ENCODE peak calls at places on chromosomes 11 and 22, in seven cellular contexts. One of them, this sample, is unnamed.

GRCh38 chr11:11163256-11163655 is 189.8 kb downstream of the CSNK2A3 start:
- DNase-seq in left ventricle myocardium inferior: no peak
- DNase-seq in lung: no peak
- DNase-seq in GM12878: no peak
- DNase-seq in spleen: no peak
- DNase-seq in A549: peak
- DNase-seq in pancreas: no peak
- DNase-seq in this sample: no peak

GRCh38 chr11:76208829-76209670 is 2.7 kb upstream of the WNT11 start:
- DNase-seq in pancreas: peak
- DNase-seq in spleen: peak
- DNase-seq in GM12878: no peak
- DNase-seq in left ventricle myocardium inferior: peak
- DNase-seq in A549: peak
- DNase-seq in lung: peak
- DNase-seq in this sample: no peak

GRCh38 chr22:27105142-27106025 is 448.0 kb downstream of the MIAT start:
- DNase-seq in GM12878: no peak
- DNase-seq in left ventricle myocardium inferior: peak
- DNase-seq in spleen: no peak
- DNase-seq in lung: no peak
- DNase-seq in A549: no peak
- DNase-seq in pancreas: no peak
- DNase-seq in this sample: no peak

GRCh38 chr22:37552560-37553163 is 7.6 kb upstream of the CDC42EP1 start:
- DNase-seq in A549: no peak
- DNase-seq in lung: no peak
- DNase-seq in left ventricle myocardium inferior: peak
- DNase-seq in GM12878: no peak
- DNase-seq in pancreas: no peak
- DNase-seq in spleen: no peak
- DNase-seq in this sample: no peak

GRCh38 chr11:10379871-10380568 is 75.0 kb upstream of the AMPD3 start:
- DNase-seq in spleen: no peak
- DNase-seq in lung: no peak
- DNase-seq in A549: peak
- DNase-seq in pancreas: no peak
- DNase-seq in GM12878: no peak
- DNase-seq in left ventricle myocardium inferior: no peak
- DNase-seq in this sample: no peak

GRCh38 chr22:12601870-12602779 is 2925.9 kb upstream of the OR11H1 start:
- DNase-seq in GM12878: no peak
- DNase-seq in spleen: peak
- DNase-seq in A549: no peak
- DNase-seq in pancreas: peak
- DNase-seq in lung: no peak
- DNase-seq in left ventricle myocardium inferior: peak
- DNase-seq in this sample: no peak

GRCh38 chr11:68575025-68575665 is 109.2 kb upstream of the GAL start:
- DNase-seq in left ventricle myocardium inferior: no peak
- DNase-seq in pancreas: no peak
- DNase-seq in GM12878: no peak
- DNase-seq in A549: no peak
- DNase-seq in spleen: no peak
- DNase-seq in lung: no peak
- DNase-seq in this sample: no peak

GRCh38 chr22:42281706-42282251 is 11.3 kb upstream of the TCF20 start:
- DNase-seq in A549: no peak
- DNase-seq in spleen: peak
- DNase-seq in pancreas: peak
- DNase-seq in left ventricle myocardium inferior: no peak
- DNase-seq in lung: no peak
- DNase-seq in GM12878: no peak
- DNase-seq in this sample: no peak

GRCh38 chr11:45665933-45666647 is 668 bp upstream of the CHST1 start:
- DNase-seq in GM12878: no peak
- DNase-seq in spleen: no peak
- DNase-seq in left ventricle myocardium inferior: no peak
- DNase-seq in pancreas: no peak
- DNase-seq in lung: no peak
- DNase-seq in A549: peak
- DNase-seq in this sample: no peak

GRCh38 chr11:92276773-92277172 is 52.2 kb downstream of the FAT3 start:
- DNase-seq in lung: no peak
- DNase-seq in pancreas: no peak
- DNase-seq in GM12878: no peak
- DNase-seq in spleen: no peak
- DNase-seq in left ventricle myocardium inferior: no peak
- DNase-seq in A549: no peak
- DNase-seq in this sample: peak

GRCh38 chr11:123704341-123704740 is 37.1 kb downstream of the ZNF202 start:
- DNase-seq in spleen: no peak
- DNase-seq in A549: no peak
- DNase-seq in left ventricle myocardium inferior: no peak
- DNase-seq in GM12878: no peak
- DNase-seq in pancreas: no peak
- DNase-seq in lung: no peak
- DNase-seq in this sample: no peak

GRCh38 chr22:49514656-49515055 is 313.0 kb downstream of the BRD1 start:
- DNase-seq in pancreas: no peak
- DNase-seq in GM12878: no peak
- DNase-seq in left ventricle myocardium inferior: no peak
- DNase-seq in spleen: peak
- DNase-seq in A549: no peak
- DNase-seq in lung: no peak
- DNase-seq in this sample: no peak

GRCh38 chr11:12076840-12077534 is 33.4 kb upstream of the MICAL2 start:
- DNase-seq in pancreas: no peak
- DNase-seq in lung: no peak
- DNase-seq in GM12878: no peak
- DNase-seq in A549: peak
- DNase-seq in spleen: no peak
- DNase-seq in left ventricle myocardium inferior: no peak
- DNase-seq in this sample: no peak

GRCh38 chr22:37095113-37095512 is 14.4 kb downstream of the TMPRSS6 start:
- DNase-seq in spleen: no peak
- DNase-seq in GM12878: no peak
- DNase-seq in A549: no peak
- DNase-seq in pancreas: no peak
- DNase-seq in left ventricle myocardium inferior: no peak
- DNase-seq in lung: no peak
- DNase-seq in this sample: no peak

GRCh38 chr22:37643225-37643847 is 3.9 kb downstream of the SH3BP1 start:
- DNase-seq in spleen: peak
- DNase-seq in pancreas: peak
- DNase-seq in lung: peak
- DNase-seq in GM12878: no peak
- DNase-seq in left ventricle myocardium inferior: peak
- DNase-seq in A549: peak
- DNase-seq in this sample: peak

GRCh38 chr11:106939157-106939556 is 79.1 kb downstream of the GUCY1A2 start:
- DNase-seq in pancreas: no peak
- DNase-seq in left ventricle myocardium inferior: no peak
- DNase-seq in A549: no peak
- DNase-seq in GM12878: no peak
- DNase-seq in spleen: no peak
- DNase-seq in lung: no peak
- DNase-seq in this sample: no peak

DNA sequence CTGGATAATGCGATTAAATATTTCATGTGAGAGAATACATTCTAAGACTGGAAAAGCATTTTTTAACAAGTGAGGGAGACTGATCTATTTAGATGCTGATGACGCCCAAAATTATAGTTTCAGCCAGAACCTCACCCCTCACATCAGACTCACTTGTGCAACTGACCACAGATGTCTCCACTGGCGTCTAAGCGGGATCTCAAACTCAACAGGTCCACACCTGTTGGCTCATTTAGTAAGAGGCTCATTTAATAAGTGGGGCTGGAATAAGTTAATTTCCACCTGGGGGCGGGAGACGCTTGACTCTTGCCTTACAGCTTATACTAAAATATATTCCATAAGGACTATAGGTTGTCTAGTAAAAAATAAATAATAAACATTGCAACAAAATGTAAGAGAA is 47.5 kb downstream of the MORC2 start:
- DNase-seq in GM12878: no peak
- DNase-seq in left ventricle myocardium inferior: no peak
- DNase-seq in A549: no peak
- DNase-seq in pancreas: no peak
- DNase-seq in lung: no peak
- DNase-seq in spleen: no peak
- DNase-seq in this sample: no peak
- TF ChIP-seq CTCF in GM12878: no peak
- TF ChIP-seq CTCF in left ventricle myocardium inferior: no peak
- TF ChIP-seq CTCF in A549: no peak
- TF ChIP-seq CTCF in pancreas: no peak
- TF ChIP-seq CTCF in lung: no peak
- TF ChIP-seq CTCF in spleen: no peak
- TF ChIP-seq CTCF in this sample: no peak

GRCh38 chr11:13160745-13161144 is 116.8 kb upstream of the BMAL1 start:
- DNase-seq in GM12878: no peak
- DNase-seq in A549: no peak
- DNase-seq in pancreas: no peak
- DNase-seq in lung: no peak
- DNase-seq in left ventricle myocardium inferior: no peak
- DNase-seq in spleen: no peak
- DNase-seq in this sample: no peak

GRCh38 chr11:13166036-13166435 is 111.6 kb upstream of the BMAL1 start:
- DNase-seq in A549: no peak
- DNase-seq in GM12878: no peak
- DNase-seq in pancreas: no peak
- DNase-seq in spleen: no peak
- DNase-seq in lung: no peak
- DNase-seq in left ventricle myocardium inferior: no peak
- DNase-seq in this sample: no peak

DNA sequence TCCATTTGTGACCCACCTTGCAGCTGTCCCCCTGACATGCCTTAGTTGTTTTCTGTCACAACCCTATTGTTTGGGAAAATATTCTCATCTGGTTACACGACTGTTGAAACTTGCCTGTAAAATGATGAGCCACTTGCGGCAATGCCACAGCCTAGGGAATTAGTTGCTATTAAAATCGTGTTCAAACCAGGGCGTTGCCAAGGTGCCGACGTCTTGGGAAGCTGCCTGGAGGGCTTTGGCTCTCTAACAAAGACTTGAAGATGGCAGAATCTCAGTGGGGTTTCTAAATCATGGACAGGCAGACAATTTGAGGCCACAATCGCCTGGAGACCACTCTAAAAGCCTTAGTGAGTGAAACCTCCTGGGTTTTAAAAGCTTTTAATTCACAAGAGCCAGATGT is 117.3 kb upstream of the BMAL1 start:
- DNase-seq in spleen: no peak
- DNase-seq in pancreas: no peak
- DNase-seq in GM12878: no peak
- DNase-seq in left ventricle myocardium inferior: no peak
- DNase-seq in lung: no peak
- DNase-seq in A549: no peak
- DNase-seq in this sample: no peak
- H3K27ac ChIP-seq in spleen: no peak
- H3K27ac ChIP-seq in pancreas: no peak
- H3K27ac ChIP-seq in GM12878: no peak
- H3K27ac ChIP-seq in left ventricle myocardium inferior: no peak
- H3K27ac ChIP-seq in lung: no peak
- H3K27ac ChIP-seq in A549: no peak
- H3K27ac ChIP-seq in this sample: no peak

GRCh38 chr22:23862103-23862502 is 4.4 kb downstream of the SLC2A11 start:
- DNase-seq in left ventricle myocardium inferior: no peak
- DNase-seq in lung: peak
- DNase-seq in A549: peak
- DNase-seq in pancreas: no peak
- DNase-seq in spleen: peak
- DNase-seq in GM12878: no peak
- DNase-seq in this sample: no peak

GRCh38 chr22:23856721-23857605 is 712 bp upstream of the SLC2A11 start:
- DNase-seq in left ventricle myocardium inferior: no peak
- DNase-seq in A549: no peak
- DNase-seq in spleen: peak
- DNase-seq in lung: no peak
- DNase-seq in GM12878: no peak
- DNase-seq in pancreas: peak
- DNase-seq in this sample: no peak

GRCh38 chr22:23857606-23858483 is at the start of gene SLC2A11:
- DNase-seq in A549: peak
- DNase-seq in left ventricle myocardium inferior: peak
- DNase-seq in GM12878: peak
- DNase-seq in pancreas: peak
- DNase-seq in spleen: peak
- DNase-seq in lung: peak
- DNase-seq in this sample: peak

GRCh38 chr22:23859201-23859600 is 1.5 kb downstream of the SLC2A11 start:
- DNase-seq in lung: no peak
- DNase-seq in spleen: no peak
- DNase-seq in left ventricle myocardium inferior: no peak
- DNase-seq in A549: no peak
- DNase-seq in GM12878: no peak
- DNase-seq in pancreas: peak
- DNase-seq in this sample: no peak

DNA sequence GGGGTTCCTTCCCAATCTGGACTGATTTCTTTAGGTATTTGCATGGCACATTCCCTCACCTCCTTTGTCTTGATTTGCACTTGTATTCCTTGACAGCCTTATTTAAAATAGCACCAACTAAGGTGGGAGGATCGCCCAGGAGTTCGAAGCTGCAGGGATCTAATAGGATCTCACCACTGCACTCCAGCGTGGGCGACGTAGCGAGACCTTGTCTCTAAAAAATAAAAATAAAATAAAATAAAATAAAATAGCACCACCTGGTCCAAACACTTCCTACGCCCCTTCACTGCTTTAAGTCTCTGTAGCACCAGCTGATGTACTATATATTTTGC is 775 bp downstream of the SLC2A11 start:
- DNase-seq in GM12878: no peak
- DNase-seq in lung: no peak
- DNase-seq in spleen: no peak
- DNase-seq in pancreas: no peak
- DNase-seq in left ventricle myocardium inferior: no peak
- DNase-seq in A549: no peak
- DNase-seq in this sample: no peak
- H3K4me3 ChIP-seq in GM12878: peak
- H3K4me3 ChIP-seq in lung: peak
- H3K4me3 ChIP-seq in spleen: peak
- H3K4me3 ChIP-seq in pancreas: peak
- H3K4me3 ChIP-seq in left ventricle myocardium inferior: peak
- H3K4me3 ChIP-seq in A549: peak
- H3K4me3 ChIP-seq in this sample: peak

DNA sequence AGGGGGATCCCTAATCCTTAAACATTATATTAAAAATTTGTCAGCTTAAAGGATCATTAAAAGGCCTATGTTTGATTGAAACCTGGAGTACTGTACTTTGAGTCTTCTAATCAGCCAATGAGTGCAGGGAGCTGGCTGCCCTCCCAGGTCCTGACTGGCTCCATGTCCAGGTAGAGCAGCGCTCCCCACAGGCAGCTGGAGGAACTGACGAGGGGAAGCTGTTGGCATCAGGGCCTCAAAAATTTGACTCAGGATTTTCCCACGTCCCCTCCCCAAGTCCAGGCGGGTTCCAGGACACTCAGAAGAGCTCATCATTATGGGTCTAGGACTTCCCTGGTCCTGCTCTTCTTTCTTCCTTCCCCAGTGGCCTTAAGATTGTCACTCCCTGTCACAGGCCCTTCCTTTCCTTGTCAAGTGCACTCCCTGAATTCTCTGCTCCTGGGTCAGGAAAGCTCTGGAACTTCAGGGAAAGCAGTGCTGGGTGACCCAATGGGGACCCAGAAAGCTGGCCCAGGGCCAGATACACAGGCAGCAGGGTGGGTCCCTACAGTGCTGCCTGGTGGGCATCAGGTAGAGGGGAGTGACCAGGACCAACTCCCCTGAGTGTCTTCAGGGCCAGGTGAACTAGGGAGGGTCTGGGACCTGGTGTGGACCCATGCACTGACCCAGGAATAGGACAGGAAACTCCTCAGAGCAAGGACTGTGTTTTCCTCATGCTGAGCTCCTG is 65.5 kb downstream of the GGTLC2 start:
- DNase-seq in left ventricle myocardium inferior: no peak
- DNase-seq in spleen: no peak
- DNase-seq in A549: peak
- DNase-seq in pancreas: peak
- DNase-seq in lung: no peak
- DNase-seq in GM12878: no peak
- DNase-seq in this sample: no peak
- TF ChIP-seq CTCF in left ventricle myocardium inferior: no peak
- TF ChIP-seq CTCF in spleen: no peak
- TF ChIP-seq CTCF in A549: no peak
- TF ChIP-seq CTCF in pancreas: peak
- TF ChIP-seq CTCF in lung: no peak
- TF ChIP-seq CTCF in GM12878: peak
- TF ChIP-seq CTCF in this sample: no peak

This sample was measured in AG04450.